ENCODE peak calls at places on chromosomes 5 and 9, in six cellular contexts. A is mesenchymal stem cell; R is RWPE1; T is mammary epithelial cell; V is CD8-positive, alpha-beta T cell; M is HCT116. Y is an unnamed sample.

GRCh38 chr5:119340597-119341218 is 15.1 kb upstream of the TNFAIP8 start:
- DNase-seq in A (no peak), R (no peak), T (no peak), V (no peak), M (no peak), Y (no peak)

GRCh38 chr5:68428232-68428811 is 212.8 kb downstream of the PIK3R1 start:
- DNase-seq in A (no peak), R (no peak), T (no peak), V (no peak), M (no peak), Y (peak)

GRCh38 chr5:126433708-126434107 is 10.5 kb downstream of the GRAMD2B start:
- DNase-seq in A (no peak), R (no peak), T (peak), V (no peak), M (no peak), Y (no peak)

GRCh38 chr9:13568446-13568845 is 289.0 kb upstream of the MPDZ start:
- DNase-seq in A (peak), R (no peak), T (no peak), V (no peak), M (no peak), Y (no peak)

GRCh38 chr5:174570662-174571061 is 153.7 kb upstream of the MSX2 start:
- DNase-seq in A (no peak), R (no peak), T (no peak), V (no peak), M (no peak), Y (no peak)

GRCh38 chr9:70411930-70412677 is 2.4 kb downstream of the KLF9 start:
- DNase-seq in A (peak), R (peak), T (peak), V (peak), M (peak), Y (no peak)

GRCh38 chr5:177531209-177531940 is 14.6 kb upstream of the DDX41 start:
- DNase-seq in A (no peak), R (no peak), T (no peak), V (no peak), M (no peak), Y (no peak)

GRCh38 chr9:72937545-72937944 is 15.3 kb downstream of the ALDH1A1 start:
- DNase-seq in A (no peak), R (no peak), T (peak), V (no peak), M (no peak), Y (no peak)

GRCh38 chr5:106417163-106417562 is 1253.6 kb downstream of the EFNA5 start:
- DNase-seq in A (no peak), R (no peak), T (no peak), V (no peak), M (no peak), Y (no peak)

GRCh38 chr9:23672121-23672520 is 153.9 kb downstream of the ELAVL2 start:
- DNase-seq in A (no peak), R (no peak), T (no peak), V (no peak), M (no peak), Y (no peak)

GRCh38 chr5:171579162-171579561 is 159.7 kb downstream of the FGF18 start:
- DNase-seq in A (no peak), R (no peak), T (no peak), V (no peak), M (no peak), Y (no peak)

GRCh38 chr5:129098488-129099183 is 4.1 kb downstream of the ISOC1 start:
- DNase-seq in A (peak), R (no peak), T (no peak), V (no peak), M (no peak), Y (no peak)

GRCh38 chr9:15104826-15105420 is 194.7 kb upstream of the FREM1 start:
- DNase-seq in A (peak), R (peak), T (peak), V (no peak), M (peak), Y (peak)

GRCh38 chr5:79621056-79621455 is 8.8 kb downstream of the TENT2 start:
- DNase-seq in A (peak), R (peak), T (peak), V (no peak), M (no peak), Y (no peak)

GRCh38 chr9:73179594-73179993 is 27.9 kb downstream of the ANXA1 start:
- DNase-seq in A (no peak), R (peak), T (no peak), V (no peak), M (peak), Y (no peak)

GRCh38 chr5:135230326-135230925 is 168.6 kb downstream of the MACROH2A1 start:
- DNase-seq in A (peak), R (no peak), T (no peak), V (no peak), M (no peak), Y (peak)

GRCh38 chr9:121783523-121784507 is 132.4 kb downstream of the DAB2IP start:
- DNase-seq in A (no peak), R (no peak), T (no peak), V (no peak), M (no peak), Y (no peak)

GRCh38 chr5:35674049-35674448 is 56.4 kb downstream of the SPEF2 start:
- DNase-seq in A (no peak), R (no peak), T (no peak), V (no peak), M (no peak), Y (no peak)

GRCh38 chr5:32044904-32045303 is 129.2 kb downstream of the GOLPH3 start:
- DNase-seq in A (peak), R (peak), T (peak), V (no peak), M (no peak), Y (no peak)

GRCh38 chr5:98763001-98763630 is 10.3 kb upstream of the RGMB start:
- DNase-seq in A (peak), R (no peak), T (no peak), V (no peak), M (no peak), Y (no peak)

GRCh38 chr5:9105851-9106250 is 440.0 kb downstream of the SEMA5A start:
- DNase-seq in A (peak), R (no peak), T (no peak), V (no peak), M (no peak), Y (no peak)

GRCh38 chr5:32714836-32715235 is 3.7 kb downstream of the NPR3 start:
- DNase-seq in A (no peak), R (no peak), T (no peak), V (no peak), M (no peak), Y (no peak)

GRCh38 chr9:78026947-78027346 is 4.7 kb downstream of the GNAQ start:
- DNase-seq in A (peak), R (peak), T (no peak), V (no peak), M (no peak), Y (no peak)

GRCh38 chr9:79256691-79257213 is 315.0 kb upstream of the TLE4 start:
- DNase-seq in A (peak), R (peak), T (peak), V (no peak), M (no peak), Y (peak)

GRCh38 chr5:150541397-150541675 is 33.4 kb downstream of the NDST1 start:
- DNase-seq in A (no peak), R (no peak), T (no peak), V (no peak), M (no peak), Y (no peak)

GRCh38 chr5:22070151-22070550 is 783.0 kb downstream of the CDH12 start:
- DNase-seq in A (no peak), R (no peak), T (no peak), V (no peak), M (no peak), Y (no peak)

GRCh38 chr5:54632131-54632551 is 114.6 kb downstream of the SNX18 start:
- DNase-seq in A (no peak), R (no peak), T (no peak), V (no peak), M (no peak), Y (peak)

GRCh38 chr9:89699646-89700045 is 94.8 kb downstream of the GADD45G start:
- DNase-seq in A (no peak), R (no peak), T (no peak), V (no peak), M (no peak), Y (no peak)

GRCh38 chr9:89705651-89706050 is 100.8 kb downstream of the GADD45G start:
- DNase-seq in A (no peak), R (no peak), T (no peak), V (no peak), M (no peak), Y (no peak)

GRCh38 chr9:89698606-89699005 is 93.8 kb downstream of the GADD45G start:
- DNase-seq in A (no peak), R (no peak), T (no peak), V (no peak), M (no peak), Y (no peak)

GRCh38 chr9:89701221-89701798 is 96.5 kb downstream of the GADD45G start:
- DNase-seq in A (no peak), R (no peak), T (no peak), V (peak), M (no peak), Y (no peak)

DNA sequence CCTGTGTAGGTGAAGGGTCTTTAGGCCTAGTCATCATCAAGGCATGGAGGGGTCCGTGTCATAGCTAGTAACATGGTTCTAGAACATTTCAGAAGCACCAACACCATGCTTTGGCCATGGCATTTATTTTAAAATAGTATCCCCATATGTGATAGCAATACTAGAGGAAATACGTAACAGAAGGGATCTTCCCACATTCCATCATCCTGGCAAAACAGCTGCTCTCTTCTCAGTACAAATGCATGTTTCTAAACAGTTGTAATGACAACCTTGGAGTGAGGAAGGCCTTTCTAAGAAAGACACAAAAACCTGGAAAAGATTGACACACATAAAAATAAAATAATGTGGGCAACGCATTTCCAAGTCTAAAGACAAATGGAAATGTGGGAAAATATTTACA is 97.6 kb downstream of the GADD45G start:
- DNase-seq in A (peak), R (no peak), T (no peak), V (no peak), M (no peak), Y (no peak)
- H3K27ac ChIP-seq in A (no peak), R (no peak), T (no peak), V (no peak), M (no peak), Y (no peak)

GRCh38 chr9:92975452-92975770 is 28.1 kb downstream of the FGD3 start:
- DNase-seq in A (no peak), R (no peak), T (no peak), V (no peak), M (no peak), Y (no peak)

GRCh38 chr9:92979657-92980056 is 32.3 kb downstream of the FGD3 start:
- DNase-seq in A (no peak), R (no peak), T (no peak), V (no peak), M (no peak), Y (no peak)

GRCh38 chr9:92976436-92976835 is 29.1 kb downstream of the FGD3 start:
- DNase-seq in A (no peak), R (no peak), T (no peak), V (no peak), M (no peak), Y (no peak)

GRCh38 chr9:92978345-92978875 is 31.1 kb downstream of the FGD3 start:
- DNase-seq in A (no peak), R (no peak), T (no peak), V (no peak), M (no peak), Y (no peak)

DNA sequence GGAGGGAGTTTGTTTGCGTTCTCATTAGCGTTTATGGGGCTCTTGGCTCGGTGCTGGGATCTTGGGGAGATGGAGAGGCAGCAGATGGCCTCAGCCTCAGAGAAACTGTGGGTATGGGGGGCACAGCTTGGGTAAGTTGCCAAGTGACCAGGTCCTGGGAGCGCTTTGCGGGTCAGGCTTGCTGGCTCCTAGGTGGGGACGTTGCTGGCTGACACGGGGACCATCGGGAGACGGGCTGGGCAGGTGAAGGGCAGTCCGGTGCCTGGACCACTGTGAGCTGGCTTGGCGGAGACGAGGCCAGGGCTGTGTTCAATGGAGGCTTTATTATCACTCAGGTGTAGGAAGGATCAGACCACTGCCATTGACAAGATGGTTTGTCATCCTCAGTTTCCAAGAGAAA is 30.0 kb downstream of the FGD3 start:
- DNase-seq in A (no peak), R (no peak), T (no peak), V (no peak), M (no peak), Y (no peak)
- H3K27ac ChIP-seq in A (no peak), R (no peak), T (no peak), V (no peak), M (no peak), Y (no peak)

DNA sequence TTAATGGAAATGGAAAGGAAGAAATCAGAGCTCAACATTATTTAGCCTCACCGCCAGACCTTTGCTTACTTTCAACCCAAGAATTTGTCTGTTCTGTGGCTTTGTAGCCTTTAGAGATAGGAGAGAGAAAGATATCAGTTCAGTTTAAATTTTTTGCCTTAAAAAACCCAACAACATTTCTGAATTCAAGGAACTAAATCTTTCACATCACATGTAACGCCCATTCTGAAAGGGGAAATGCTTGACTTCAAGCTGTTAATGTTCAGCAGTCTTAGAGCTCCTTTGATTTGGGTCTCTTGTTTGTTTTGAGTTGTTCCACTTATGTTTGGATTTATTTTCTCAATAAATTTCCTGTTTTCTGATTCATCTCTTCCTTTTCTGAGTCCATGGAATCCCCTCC is 294.5 kb downstream of the ARHGAP26 start:
- DNase-seq in A (no peak), R (no peak), T (no peak), V (no peak), M (no peak), Y (no peak)
- H3K27ac ChIP-seq in A (no peak), R (no peak), T (no peak), V (no peak), M (no peak), Y (peak)

DNA sequence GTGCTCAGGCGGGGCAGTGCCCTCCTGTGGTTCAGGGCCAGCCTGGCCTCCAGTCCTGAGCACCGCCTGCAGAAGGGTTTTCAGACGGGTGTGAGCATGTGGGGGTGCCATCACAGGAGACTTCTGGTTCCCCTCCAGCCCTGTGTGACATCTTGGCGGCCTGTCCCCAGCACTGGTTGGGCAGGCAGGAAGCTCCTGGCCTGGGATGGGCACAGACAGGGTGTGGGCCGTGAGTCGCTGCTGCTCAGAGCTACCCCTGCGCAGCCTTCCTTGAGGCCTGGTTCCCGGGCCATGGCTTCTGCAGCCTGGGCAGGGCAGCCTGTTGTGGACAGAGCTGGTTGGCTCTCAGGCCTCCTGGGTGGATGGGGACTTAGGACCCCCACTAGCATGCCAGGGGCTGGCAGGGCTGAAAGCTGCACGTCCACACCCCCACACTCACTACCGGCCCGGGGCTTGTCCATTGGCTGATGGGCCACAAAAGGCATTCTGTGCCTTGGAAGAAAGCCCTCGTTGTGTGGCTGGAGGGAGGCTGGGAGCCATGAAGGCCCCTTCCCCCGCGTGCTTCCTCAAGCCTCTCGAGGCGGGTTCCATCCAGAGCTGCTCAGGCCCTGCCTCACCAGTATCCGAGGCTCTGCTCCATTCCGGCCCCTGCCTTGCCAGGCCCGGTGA is 58.7 kb downstream of the RXRA start:
- DNase-seq in A (no peak), R (no peak), T (no peak), V (no peak), M (no peak), Y (peak)
- H3K27ac ChIP-seq in A (no peak), R (peak), T (no peak), V (no peak), M (peak), Y (peak)

DNA sequence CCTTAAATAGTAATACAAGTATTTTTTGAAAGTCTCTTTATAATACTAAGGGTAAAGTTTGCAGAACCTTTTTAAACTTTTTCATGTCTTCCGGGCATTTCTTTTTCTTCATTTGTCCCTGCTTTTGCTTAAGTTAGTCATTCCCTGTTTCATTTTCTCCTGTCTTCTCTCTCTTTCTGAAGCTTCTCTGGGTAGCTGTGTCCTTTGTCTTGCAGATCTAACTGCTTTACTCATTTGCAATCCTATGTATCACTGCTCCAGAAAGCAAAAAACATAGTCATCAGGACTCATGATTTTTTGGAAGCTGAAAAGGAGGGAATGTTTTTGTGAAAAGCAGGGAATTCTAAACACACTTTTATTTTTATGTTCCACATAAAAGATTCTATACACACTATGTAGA is 301.7 kb downstream of the MRPS30 start:
- DNase-seq in A (no peak), R (no peak), T (no peak), V (no peak), M (no peak), Y (no peak)
- H3K27ac ChIP-seq in A (no peak), R (no peak), T (no peak), V (no peak), M (no peak), Y (peak)

Y was measured in caudate nucleus.